ENCODE peak calls at places on chromosome 16, in eight cellular contexts. O is upper lobe of left lung, Z is colonic mucosa, G is fibroblast of pulmonary artery, V is esophagus squamous epithelium, J is lower lobe of right lung, X is A549, M is AG10803. U is an unnamed sample.

GRCh38 chr16:72739577-72739976 is 308.4 kb downstream of the ZFHX3 start:
- DNase-seq in O (no peak), Z (no peak), G (peak), V (no peak), J (no peak), X (no peak), M (peak), U (no peak)

GRCh38 chr16:56353054-56353921 is 72.1 kb downstream of the AMFR start:
- DNase-seq in O (peak), Z (no peak), G (no peak), V (no peak), J (peak), X (no peak), M (no peak), U (no peak)

GRCh38 chr16:2471016-2471652 is at the start of gene NTN3:
- DNase-seq in O (no peak), Z (no peak), G (no peak), V (no peak), J (no peak), X (no peak), M (no peak), U (no peak)

GRCh38 chr16:64893386-64893785 is 228.5 kb downstream of the CDH11 start:
- DNase-seq in O (no peak), Z (no peak), G (no peak), V (no peak), J (no peak), X (no peak), M (peak), U (no peak)

GRCh38 chr16:57008440-57008839 is 19.1 kb downstream of the NLRC5 start:
- DNase-seq in O (no peak), Z (no peak), G (no peak), V (no peak), J (no peak), X (no peak), M (no peak), U (no peak)

GRCh38 chr16:75238853-75239371 is 12.5 kb downstream of the BCAR1 start:
- DNase-seq in O (no peak), Z (no peak), G (no peak), V (no peak), J (no peak), X (no peak), M (no peak), U (no peak)

GRCh38 chr16:29699324-29700219 is 20.6 kb downstream of the QPRT start:
- DNase-seq in O (no peak), Z (no peak), G (no peak), V (no peak), J (peak), X (no peak), M (no peak), U (no peak)

GRCh38 chr16:23876256-23876896 is 40.6 kb downstream of the PRKCB start:
- DNase-seq in O (no peak), Z (no peak), G (no peak), V (no peak), J (no peak), X (no peak), M (peak), U (no peak)

GRCh38 chr16:56360117-56361008 is 65.0 kb downstream of the AMFR start:
- DNase-seq in O (peak), Z (no peak), G (no peak), V (no peak), J (no peak), X (no peak), M (no peak), U (no peak)

GRCh38 chr16:12501727-12502457 is 301.8 kb downstream of the CPPED1 start:
- DNase-seq in O (no peak), Z (no peak), G (no peak), V (no peak), J (no peak), X (no peak), M (no peak), U (no peak)

GRCh38 chr16:30647274-30647571 is 3.5 kb upstream of the PRR14 start:
- DNase-seq in O (no peak), Z (no peak), G (no peak), V (no peak), J (no peak), X (no peak), M (no peak), U (no peak)

GRCh38 chr16:67281536-67282446 is 2.5 kb downstream of the PLEKHG4 start:
- DNase-seq in O (no peak), Z (no peak), G (no peak), V (no peak), J (no peak), X (no peak), M (no peak), U (no peak)

GRCh38 chr16:85313541-85314208 is 201.4 kb upstream of the CIBAR2 start:
- DNase-seq in O (no peak), Z (no peak), G (no peak), V (no peak), J (no peak), X (no peak), M (peak), U (no peak)

GRCh38 chr16:86048882-86049585 is 150.1 kb downstream of the IRF8 start:
- DNase-seq in O (no peak), Z (no peak), G (no peak), V (no peak), J (no peak), X (no peak), M (no peak), U (no peak)

GRCh38 chr16:78932395-78932794 is 668.1 kb downstream of the MAF start:
- DNase-seq in O (peak), Z (no peak), G (no peak), V (no peak), J (peak), X (no peak), M (no peak), U (no peak)

GRCh38 chr16:85018529-85019236 is 7.3 kb upstream of the ZDHHC7 start:
- DNase-seq in O (peak), Z (no peak), G (no peak), V (no peak), J (no peak), X (no peak), M (no peak), U (no peak)

GRCh38 chr16:76946879-76947278 is 244.1 kb upstream of the MON1B start:
- DNase-seq in O (no peak), Z (no peak), G (peak), V (no peak), J (no peak), X (peak), M (peak), U (no peak)

GRCh38 chr16:609316-609715 is 19.4 kb downstream of the RAB40C start:
- DNase-seq in O (no peak), Z (no peak), G (no peak), V (no peak), J (no peak), X (no peak), M (no peak), U (no peak)

GRCh38 chr16:57642368-57643135 is 14.1 kb downstream of the ADGRG1 start:
- DNase-seq in O (no peak), Z (no peak), G (no peak), V (no peak), J (no peak), X (no peak), M (no peak), U (no peak)

GRCh38 chr16:28494141-28494851 is at the start of gene APOBR:
- DNase-seq in O (peak), Z (peak), G (no peak), V (peak), J (peak), X (no peak), M (no peak), U (peak)

GRCh38 chr16:2535644-2536021 is 2.2 kb upstream of the PDPK1 start:
- DNase-seq in O (no peak), Z (peak), G (peak), V (no peak), J (peak), X (peak), M (peak), U (no peak)

GRCh38 chr16:81748476-81749198 is 30.5 kb upstream of the PLCG2 start:
- DNase-seq in O (no peak), Z (no peak), G (no peak), V (no peak), J (no peak), X (no peak), M (no peak), U (no peak)

GRCh38 chr16:4850211-4850610 is 2.9 kb downstream of the UBN1 start:
- DNase-seq in O (no peak), Z (no peak), G (no peak), V (no peak), J (no peak), X (no peak), M (peak), U (no peak)

GRCh38 chr16:80962879-80963278 is 43.8 kb downstream of the CMC2 start:
- DNase-seq in O (no peak), Z (no peak), G (no peak), V (no peak), J (no peak), X (no peak), M (no peak), U (no peak)

GRCh38 chr16:89847930-89848297 is 19.6 kb downstream of the SPIRE2 start:
- DNase-seq in O (no peak), Z (peak), G (no peak), V (no peak), J (no peak), X (no peak), M (no peak), U (no peak)

GRCh38 chr16:89843409-89844350 is 15.4 kb downstream of the SPIRE2 start:
- DNase-seq in O (no peak), Z (no peak), G (no peak), V (no peak), J (no peak), X (no peak), M (no peak), U (no peak)

GRCh38 chr16:89844739-89845339 is 16.6 kb downstream of the SPIRE2 start:
- DNase-seq in O (no peak), Z (no peak), G (no peak), V (no peak), J (no peak), X (no peak), M (no peak), U (no peak)

GRCh38 chr16:89847056-89847929 is 19.0 kb downstream of the SPIRE2 start:
- DNase-seq in O (no peak), Z (peak), G (no peak), V (no peak), J (no peak), X (no peak), M (no peak), U (no peak)

DNA sequence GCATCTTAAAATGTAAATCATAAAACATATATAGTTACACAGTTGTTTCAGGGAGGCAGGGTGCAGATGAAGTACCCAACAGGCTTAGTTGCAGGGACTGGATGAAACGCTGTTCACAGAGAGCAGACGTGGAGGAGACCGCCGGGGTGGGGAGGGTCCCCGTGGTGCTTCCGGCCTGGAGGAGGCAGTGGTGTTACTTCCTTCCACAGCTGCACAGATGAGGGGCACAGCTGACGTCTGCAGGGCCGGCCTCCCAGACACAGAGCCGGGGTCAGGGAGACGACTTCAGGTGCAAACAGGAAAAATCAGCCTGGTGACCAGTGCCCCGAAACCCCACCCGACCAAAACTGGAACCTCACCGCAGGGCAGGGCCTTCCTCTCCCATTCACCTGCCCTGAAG is 17.1 kb downstream of the SPIRE2 start:
- DNase-seq in O (no peak), Z (no peak), G (no peak), V (no peak), J (no peak), X (no peak), M (no peak), U (no peak)
- TF ChIP-seq CTCF in O (no peak), Z (no peak), G (no peak), V (no peak), J (no peak), X (no peak), M (no peak), U (no peak)

GRCh38 chr16:89053725-89054029 is 40.0 kb upstream of the ACSF3 start:
- DNase-seq in O (no peak), Z (no peak), G (no peak), V (no peak), J (no peak), X (no peak), M (no peak), U (no peak)

GRCh38 chr16:89050868-89051311 is 42.8 kb upstream of the ACSF3 start:
- DNase-seq in O (no peak), Z (no peak), G (no peak), V (no peak), J (peak), X (no peak), M (no peak), U (no peak)

GRCh38 chr16:89052824-89053724 is 40.6 kb upstream of the ACSF3 start:
- DNase-seq in O (peak), Z (peak), G (no peak), V (no peak), J (no peak), X (peak), M (peak), U (no peak)

GRCh38 chr16:89051521-89052166 is 42.0 kb upstream of the ACSF3 start:
- DNase-seq in O (no peak), Z (no peak), G (no peak), V (no peak), J (peak), X (no peak), M (no peak), U (no peak)

GRCh38 chr16:89052191-89052787 is 41.4 kb upstream of the ACSF3 start:
- DNase-seq in O (no peak), Z (no peak), G (no peak), V (no peak), J (peak), X (no peak), M (no peak), U (no peak)
- H3K4me3 ChIP-seq in O (peak), Z (peak), G (no peak), V (peak), J (peak), X (peak), M (peak), U (no peak)

DNA sequence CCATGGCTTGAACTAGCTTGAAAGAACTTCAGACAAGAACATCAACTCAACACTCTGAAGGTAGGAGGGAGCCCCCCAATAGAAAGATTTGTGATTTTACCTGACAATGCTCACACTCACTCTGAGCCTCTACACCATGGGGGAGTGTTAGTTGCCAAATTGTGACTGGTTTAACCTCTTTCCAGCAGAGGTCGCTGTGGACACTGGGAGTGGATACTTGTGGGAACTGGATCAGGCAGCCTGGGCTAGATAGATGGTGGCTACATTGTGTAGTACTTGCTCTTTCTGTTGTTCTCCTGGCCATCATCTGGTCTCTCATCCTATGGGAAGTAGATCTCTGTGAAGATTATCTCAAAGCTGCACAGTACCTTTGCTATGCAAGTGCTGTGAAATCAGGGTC is 2.9 kb downstream of the SMPD3 start:
- DNase-seq in O (peak), Z (peak), G (peak), V (no peak), J (no peak), X (peak), M (no peak), U (peak)
- TF ChIP-seq CTCF in O (peak), Z (peak), G (peak), V (peak), J (peak), X (peak), M (peak), U (peak)

GRCh38 chr16:89113152-89113547 is 19.5 kb downstream of the ACSF3 start:
- DNase-seq in O (no peak), Z (no peak), G (no peak), V (no peak), J (no peak), X (no peak), M (no peak), U (no peak)

GRCh38 chr16:89114159-89114981 is 20.7 kb downstream of the ACSF3 start:
- DNase-seq in O (no peak), Z (no peak), G (peak), V (no peak), J (peak), X (no peak), M (peak), U (no peak)

GRCh38 chr16:89111263-89111662 is 17.6 kb downstream of the ACSF3 start:
- DNase-seq in O (no peak), Z (no peak), G (no peak), V (no peak), J (peak), X (no peak), M (no peak), U (no peak)

GRCh38 chr16:89113661-89114060 is 20.0 kb downstream of the ACSF3 start:
- DNase-seq in O (no peak), Z (no peak), G (no peak), V (no peak), J (peak), X (no peak), M (no peak), U (no peak)

DNA sequence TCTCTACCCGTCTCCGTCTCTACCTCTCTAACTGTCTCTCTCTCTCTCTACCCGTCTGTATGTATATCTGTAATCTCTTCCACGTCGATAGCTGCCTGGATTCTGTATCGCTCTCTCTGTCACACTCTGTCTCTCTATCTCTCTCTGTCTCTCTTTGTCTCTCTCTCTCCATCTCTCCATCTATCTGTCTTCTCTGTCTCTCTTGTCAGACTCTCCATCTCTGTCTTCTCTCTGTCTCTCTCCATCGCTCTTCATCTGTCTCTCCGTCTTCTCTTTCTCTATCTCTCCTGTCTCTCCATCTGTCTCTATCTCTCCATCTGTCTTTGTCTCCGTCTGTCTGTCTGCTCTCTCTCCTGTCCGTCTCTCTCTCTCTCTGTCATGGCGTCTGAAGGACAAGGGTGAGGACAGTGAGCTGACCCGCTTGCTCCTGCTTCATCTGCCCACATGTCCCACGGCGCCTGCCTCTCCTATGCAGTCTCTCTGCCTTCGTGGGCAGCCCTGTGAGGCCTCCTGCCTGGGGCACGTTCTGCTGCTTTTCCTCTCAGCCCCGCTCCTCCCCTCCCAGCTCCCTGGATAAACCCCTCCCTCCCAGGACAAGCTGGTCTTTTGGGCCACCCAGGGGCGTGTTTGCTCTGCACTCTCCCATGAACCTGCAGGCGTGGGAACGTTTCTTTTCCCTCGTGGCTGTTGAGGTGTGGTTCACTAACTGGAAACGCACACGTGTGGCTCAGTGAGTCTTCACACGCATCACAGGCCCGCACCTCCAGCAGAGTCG is 18.9 kb downstream of the ACSF3 start:
- DNase-seq in O (no peak), Z (no peak), G (no peak), V (no peak), J (peak), X (no peak), M (no peak), U (no peak)
- H3K4me3 ChIP-seq in O (no peak), Z (no peak), G (no peak), V (no peak), J (no peak), X (no peak), M (no peak), U (no peak)